ENCODE peak calls at places on chromosomes 4 and X, in seven cellular contexts. J, W, P, O, N, C and H are unnamed samples.

GRCh38 chr4:102503831-102504786 is 3.0 kb downstream of the NFKB1 start:
- DNase-seq in J (no peak), W (no peak), P (no peak), O (no peak), N (no peak), C (no peak), H (no peak)

GRCh38 chrX:116194649-116195048 is 24.1 kb downstream of the AGTR2 start:
- DNase-seq in J (no peak), W (no peak), P (no peak), O (no peak), N (no peak), C (no peak), H (no peak)

GRCh38 chr4:123974419-123975105 is 578.0 kb downstream of the SPRY1 start:
- DNase-seq in J (no peak), W (no peak), P (no peak), O (no peak), N (no peak), C (no peak), H (no peak)

GRCh38 chr4:167622481-167623240 is 388.4 kb upstream of the SPOCK3 start:
- DNase-seq in J (peak; percentile 19), W (peak; percentile 46), P (peak; percentile 19), O (peak; percentile 31), N (peak; percentile 79), C (peak; percentile 62), H (peak; percentile 7)

GRCh38 chrX:53605004-53605403 is 81.5 kb downstream of the HUWE1 start:
- DNase-seq in J (peak; percentile 1), W (no peak), P (no peak), O (no peak), N (no peak), C (no peak), H (no peak)

GRCh38 chrX:5458300-5458699 is 770.4 kb downstream of the NLGN4X start:
- DNase-seq in J (no peak), W (no peak), P (no peak), O (no peak), N (no peak), C (no peak), H (no peak)

GRCh38 chr4:53490965-53491622 is 100.2 kb downstream of the LNX1 start:
- DNase-seq in J (peak; percentile 93), W (peak; percentile 84), P (no peak), O (peak; percentile 42), N (no peak), C (peak; percentile 83), H (peak; percentile 81)

GRCh38 chr4:174764105-174764729 is 64.8 kb downstream of the GLRA3 start:
- DNase-seq in J (peak; percentile 40), W (no peak), P (no peak), O (peak; percentile 38), N (no peak), C (peak; percentile 74), H (no peak)

DNA sequence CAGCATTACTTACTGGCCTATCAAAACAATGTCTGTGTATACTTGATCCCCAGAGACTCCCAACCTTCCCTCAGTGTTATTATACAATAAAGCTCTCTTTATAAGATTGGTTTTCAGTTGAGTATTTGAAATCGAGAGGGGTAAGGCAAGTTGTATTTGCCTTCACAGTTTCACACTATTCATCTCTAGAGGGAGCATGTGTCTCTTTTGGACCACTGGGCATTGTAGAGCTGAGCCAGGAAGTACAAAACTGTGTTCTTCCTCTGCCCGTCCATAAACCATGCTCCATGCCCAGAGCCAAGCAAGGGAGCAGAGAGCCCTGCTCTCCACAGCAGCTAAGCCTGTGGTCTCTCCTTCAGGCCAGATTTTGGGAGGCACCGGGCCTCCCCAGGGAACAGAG is 61.5 kb upstream of the HHIP start:
- DNase-seq in J (no peak), W (no peak), P (no peak), O (no peak), N (no peak), C (peak; percentile 18), H (no peak)
- TF ChIP-seq CTCF in J (no peak), W (peak; percentile 26), P (no peak), O (no peak), N (peak; percentile 22), C (no peak), H (no peak)

DNA sequence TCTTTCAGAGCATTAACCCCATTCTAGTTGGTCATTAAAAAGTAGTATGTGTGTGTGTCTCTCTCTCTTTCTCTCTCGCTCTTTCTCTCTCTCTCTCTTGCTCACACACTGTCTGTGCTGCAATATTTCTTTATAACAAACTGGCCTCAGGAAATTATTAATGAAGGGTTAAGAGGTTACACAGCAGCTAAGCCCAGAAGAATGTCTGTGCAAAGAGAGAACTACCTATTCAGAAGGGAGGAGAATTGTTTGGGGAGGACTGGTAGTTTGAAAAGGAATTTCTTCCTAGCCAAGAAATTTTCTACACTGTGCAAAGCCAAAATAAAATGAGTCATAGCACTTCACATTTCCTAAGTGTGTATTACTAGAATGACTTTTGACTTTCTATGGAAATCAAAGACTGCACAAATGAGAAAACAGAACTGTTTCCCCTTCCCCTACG is 22.2 kb downstream of the PDGFC start:
- DNase-seq in J (peak; percentile 80), W (peak; percentile 67), P (no peak), O (no peak), N (no peak), C (peak; percentile 89), H (peak; percentile 63)
- H3K4me3 ChIP-seq in J (no peak overlapping the region), W (peak overlapping the region; percentile 15), P (no peak overlapping the region), O (no peak overlapping the region), N (no peak overlapping the region), C (no peak overlapping the region), H (no peak overlapping the region)

GRCh38 chrX:104372547-104372946 is 117.8 kb upstream of the ESX1 start:
- DNase-seq in J (no peak), W (no peak), P (no peak), O (no peak), N (no peak), C (no peak), H (no peak)

GRCh38 chrX:104370089-104370488 is 115.4 kb upstream of the ESX1 start:
- DNase-seq in J (no peak), W (no peak), P (no peak), O (no peak), N (no peak), C (no peak), H (no peak)
- TF ChIP-seq CTCF in J (no peak), W (peak; percentile 57), P (no peak), O (no peak), N (no peak), C (peak; percentile 20), H (peak; percentile 16)

GRCh38 chrX:40151211-40152172 is 53.7 kb upstream of the BCOR start:
- DNase-seq in J (no peak), W (no peak), P (no peak), O (peak; percentile 39), N (no peak), C (no peak), H (no peak)
- H3K4me3 ChIP-seq in J (no peak overlapping the region), W (no peak overlapping the region), P (peak overlapping the region; percentile 66), O (peak overlapping the region; percentile 45), N (no peak overlapping the region), C (no peak overlapping the region), H (no peak overlapping the region)

DNA sequence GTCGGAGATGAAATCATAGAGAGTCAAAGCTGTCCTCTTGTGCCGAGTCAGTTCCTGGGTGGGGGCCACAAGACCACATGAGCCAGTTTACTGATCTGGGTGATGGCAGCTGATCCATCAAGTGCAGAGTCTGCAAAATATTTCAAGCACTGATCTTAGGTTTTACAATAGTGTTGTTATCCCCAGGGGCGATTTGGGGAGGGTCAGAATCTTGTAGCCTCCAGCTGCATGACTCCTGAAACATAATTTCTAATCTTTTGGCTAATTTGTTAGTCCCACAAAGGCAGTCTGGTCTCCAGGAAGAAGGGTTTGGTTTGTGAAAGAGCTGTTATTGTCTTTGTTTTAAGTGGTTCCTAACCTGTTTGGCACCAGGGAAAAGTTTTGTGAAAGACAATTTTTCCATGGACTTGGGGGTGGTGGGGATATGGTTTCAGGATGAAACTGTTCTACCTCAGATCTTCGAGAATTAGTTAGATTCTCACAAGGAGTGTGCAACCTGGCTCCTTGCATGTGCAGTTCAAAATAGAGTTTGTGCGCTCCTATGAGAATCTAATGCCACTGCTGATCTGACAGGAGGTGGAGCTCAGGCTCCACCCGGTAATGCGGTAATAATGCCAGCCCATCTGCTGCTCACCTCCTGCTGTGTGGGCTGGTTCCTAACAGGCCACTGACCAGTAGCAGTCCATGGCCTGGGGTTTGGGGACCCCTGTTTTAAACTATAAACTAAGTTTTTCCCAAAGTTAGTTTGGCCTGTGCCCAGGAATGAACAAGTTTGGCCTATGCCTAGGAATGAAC is 29.2 kb downstream of the METAP1 start:
- DNase-seq in J (no peak), W (no peak), P (peak; percentile 15), O (no peak), N (no peak), C (no peak), H (no peak)
- TF ChIP-seq CTCF in J (no peak), W (no peak), P (peak; percentile 32), O (peak; percentile 30), N (no peak), C (no peak), H (no peak)